ENCODE peak calls at places on chromosomes 3 and 15, in six cellular contexts. W, A, M, D, E and B are unnamed samples.

GRCh38 chr3:127721536-127721935 is 48.8 kb downstream of the ABTB1 start:
- DNase-seq in W (no peak), M (no peak), E (no peak), D (no peak), A (no peak), B (no peak)

GRCh38 chr3:120622870-120623718 is 27.0 kb downstream of the NDUFB4 start:
- DNase-seq in M (peak), W (peak), D (peak), A (peak), E (no peak), B (peak)

GRCh38 chr3:15528881-15529537 is 7.5 kb upstream of the COLQ start:
- DNase-seq in W (no peak), E (no peak), D (no peak), A (no peak), M (no peak), B (peak)

GRCh38 chr3:184737641-184738518 is 26.0 kb upstream of the MAGEF1 start:
- DNase-seq in W (peak), A (peak), E (peak), D (peak), M (no peak), B (peak)

GRCh38 chr3:10400050-10400748 is 79.3 kb upstream of the SEC13 start:
- DNase-seq in E (no peak), D (peak), A (no peak), W (no peak), M (no peak), B (peak)

GRCh38 chr3:99686955-99687612 is 48.7 kb downstream of the COL8A1 start:
- DNase-seq in A (peak), E (peak), W (no peak), D (peak), M (peak), B (peak)

GRCh38 chr3:168049366-168049974 is 46.3 kb downstream of the GOLIM4 start:
- DNase-seq in M (no peak), A (peak), E (no peak), W (peak), D (peak), B (peak)

GRCh38 chr3:37753428-37753827 is 108.3 kb upstream of the CTDSPL start:
- DNase-seq in W (no peak), D (no peak), M (no peak), A (peak), E (no peak), B (peak)

GRCh38 chr15:63018639-63019038 is 23.9 kb upstream of the TPM1 start:
- DNase-seq in A (peak), E (no peak), M (no peak), W (no peak), D (peak), B (peak)

GRCh38 chr15:101684384-101684783 is 32.2 kb upstream of the TM2D3 start:
- DNase-seq in A (peak), M (no peak), E (no peak), W (peak), D (peak), B (peak)

GRCh38 chr3:36811768-36812167 is 47.4 kb upstream of the DCLK3 start:
- DNase-seq in A (no peak), E (no peak), M (no peak), D (no peak), W (no peak), B (no peak)

GRCh38 chr15:68114356-68114755 is 60.2 kb downstream of the PIAS1 start:
- DNase-seq in D (peak), M (no peak), W (peak), A (no peak), E (no peak), B (peak)

GRCh38 chr3:169865176-169865800 is 4.4 kb downstream of the LRRC31 start:
- DNase-seq in E (no peak), W (no peak), A (no peak), M (peak), D (no peak), B (no peak)

GRCh38 chr3:48423241-48423882 is 6.5 kb downstream of the PLXNB1 start:
- DNase-seq in A (no peak), M (no peak), E (no peak), D (no peak), W (no peak), B (no peak)

GRCh38 chr3:126937533-126938432 is 45.1 kb upstream of the PLXNA1 start:
- DNase-seq in E (no peak), W (no peak), A (no peak), D (peak), M (no peak), B (no peak)

GRCh38 chr15:34472947-34473346 is 35.3 kb upstream of the GOLGA8A start:
- DNase-seq in W (no peak), D (no peak), A (no peak), E (no peak), M (no peak), B (no peak)

GRCh38 chr3:66800941-66801545 is 197.1 kb upstream of the KBTBD8 start:
- DNase-seq in E (no peak), D (peak), M (no peak), W (peak), A (peak), B (peak)

GRCh38 chr3:36591959-36592358 is 172.4 kb downstream of the DCLK3 start:
- DNase-seq in E (no peak), A (peak), D (peak), W (no peak), M (no peak), B (peak)

GRCh38 chr3:169940486-169941181 is 26.0 kb upstream of the SEC62 start:
- DNase-seq in M (no peak), W (no peak), D (no peak), E (peak), A (no peak), B (no peak)

GRCh38 chr3:73520931-73521461 is 103.7 kb downstream of the PDZRN3 start:
- DNase-seq in W (no peak), D (peak), E (no peak), A (no peak), M (peak), B (no peak)

GRCh38 chr3:97138914-97139541 is 324.6 kb downstream of the EPHA6 start:
- DNase-seq in E (no peak), W (no peak), A (peak), D (no peak), M (no peak), B (no peak)

GRCh38 chr3:21705769-21706168 is 45.2 kb downstream of the ZNF385D start:
- DNase-seq in D (peak), A (peak), M (no peak), W (peak), E (no peak), B (peak)

GRCh38 chr3:101858464-101858863 is 9.2 kb downstream of the NFKBIZ start:
- DNase-seq in M (no peak), A (no peak), W (no peak), D (no peak), E (no peak), B (no peak)

GRCh38 chr3:99551520-99551919 is 86.9 kb upstream of the COL8A1 start:
- DNase-seq in W (no peak), M (no peak), A (no peak), D (no peak), E (no peak), B (no peak)

GRCh38 chr3:61618871-61619270 is 57.5 kb downstream of the PTPRG start:
- DNase-seq in A (no peak), M (no peak), E (no peak), D (no peak), W (no peak), B (no peak)

GRCh38 chr15:62253294-62253693 is 88.2 kb upstream of the C2CD4B start:
- DNase-seq in W (no peak), D (no peak), M (no peak), E (no peak), A (no peak), B (no peak)

GRCh38 chr15:94322141-94322540 is 90.8 kb downstream of the MCTP2 start:
- DNase-seq in W (no peak), A (no peak), M (no peak), E (no peak), D (peak), B (peak)

GRCh38 chr3:183387797-183388196 is 40.6 kb downstream of the MCF2L2 start:
- DNase-seq in E (no peak), W (no peak), D (no peak), A (no peak), M (no peak), B (no peak)

GRCh38 chr3:183388213-183388612 is 40.2 kb downstream of the MCF2L2 start:
- DNase-seq in E (no peak), W (no peak), M (no peak), D (no peak), A (no peak), B (no peak)

GRCh38 chr3:183385698-183386590 is 42.5 kb downstream of the MCF2L2 start:
- DNase-seq in A (peak), D (peak), W (peak), M (peak), E (peak), B (peak)

GRCh38 chr3:183390844-183391243 is 37.6 kb downstream of the MCF2L2 start:
- DNase-seq in D (no peak), E (no peak), A (no peak), W (no peak), M (no peak), B (no peak)

GRCh38 chr3:183386651-183387050 is 41.8 kb downstream of the MCF2L2 start:
- DNase-seq in E (no peak), W (no peak), D (no peak), M (no peak), A (no peak), B (no peak)
- TF ChIP-seq CTCF in E (no peak), W (no peak), D (no peak), M (no peak), A (no peak), B (no peak)

GRCh38 chr3:123847209-123847608 is 36.9 kb downstream of the MYLK start:
- DNase-seq in W (no peak), E (no peak), D (no peak), M (no peak), A (no peak), B (no peak)
- H3K4me3 ChIP-seq in W (no peak), E (no peak), D (no peak), M (no peak), A (no peak), B (no peak)

GRCh38 chr15:93052090-93052892 is 36.7 kb downstream of the RGMA start:
- DNase-seq in D (no peak), E (no peak), W (no peak), M (no peak), A (no peak), B (no peak)
- TF ChIP-seq CTCF in D (no peak), E (no peak), W (no peak), M (no peak), A (peak), B (peak)

GRCh38 chr3:59817511-59817910 is 767.7 kb upstream of the CFAP20DC start:
- DNase-seq in W (no peak), A (no peak), D (no peak), E (no peak), M (no peak), B (peak)

GRCh38 chr3:59816312-59816711 is 766.5 kb upstream of the CFAP20DC start:
- DNase-seq in M (no peak), W (no peak), A (peak), E (no peak), D (no peak), B (no peak)

GRCh38 chr3:59821274-59821673 is 771.4 kb upstream of the CFAP20DC start:
- DNase-seq in M (no peak), D (no peak), E (no peak), A (no peak), W (no peak), B (peak)

GRCh38 chr3:59820352-59820934 is 770.6 kb upstream of the CFAP20DC start:
- DNase-seq in A (peak), W (peak), D (peak), E (no peak), M (no peak), B (peak)

DNA sequence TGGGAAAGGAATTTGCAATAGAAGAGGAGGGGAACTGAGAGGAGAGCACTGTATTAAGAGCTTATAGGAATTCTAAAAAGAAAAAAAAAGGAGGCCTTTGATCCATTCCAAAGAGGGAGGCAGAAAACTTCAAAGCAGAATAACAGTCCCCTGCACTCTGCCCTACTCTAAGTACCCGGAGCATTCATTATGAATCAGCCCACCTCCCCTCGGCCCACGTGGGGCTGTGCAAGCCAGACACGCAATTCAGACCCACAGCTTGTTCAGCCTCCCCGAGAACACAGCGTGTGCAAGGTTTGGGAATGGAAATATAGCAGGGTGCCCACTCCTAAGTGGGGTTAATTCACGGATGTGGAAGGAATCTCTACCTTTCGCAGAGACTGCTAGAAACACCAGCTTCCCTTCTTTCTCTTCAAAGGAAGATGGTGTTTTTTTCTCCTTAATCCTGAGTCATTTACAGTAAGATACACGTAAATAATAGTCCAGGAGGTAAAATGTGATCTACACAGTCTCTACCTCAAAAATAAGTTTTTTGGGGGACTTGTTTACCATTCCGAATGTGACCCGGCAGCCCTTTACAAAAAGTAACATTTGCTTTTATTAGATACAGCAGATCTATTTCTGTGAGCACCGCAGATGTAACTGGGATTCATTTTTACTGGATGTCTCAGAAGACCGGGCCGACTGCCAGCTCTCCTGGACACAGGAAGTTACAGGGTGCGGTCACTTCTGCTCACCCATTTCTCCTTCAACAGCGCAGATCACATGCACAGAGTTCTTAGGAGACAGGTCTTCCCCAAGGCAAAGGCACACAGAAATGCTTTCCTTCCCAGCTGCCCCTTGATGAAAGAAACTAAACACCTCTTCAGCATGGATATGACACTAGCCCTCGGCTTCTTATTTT is 768.5 kb upstream of the CFAP20DC start:
- DNase-seq in E (peak), A (peak), D (peak), W (peak), M (peak), B (peak)
- H3K4me3 ChIP-seq in E (no peak), A (peak), D (no peak), W (peak), M (no peak), B (peak)

DNA sequence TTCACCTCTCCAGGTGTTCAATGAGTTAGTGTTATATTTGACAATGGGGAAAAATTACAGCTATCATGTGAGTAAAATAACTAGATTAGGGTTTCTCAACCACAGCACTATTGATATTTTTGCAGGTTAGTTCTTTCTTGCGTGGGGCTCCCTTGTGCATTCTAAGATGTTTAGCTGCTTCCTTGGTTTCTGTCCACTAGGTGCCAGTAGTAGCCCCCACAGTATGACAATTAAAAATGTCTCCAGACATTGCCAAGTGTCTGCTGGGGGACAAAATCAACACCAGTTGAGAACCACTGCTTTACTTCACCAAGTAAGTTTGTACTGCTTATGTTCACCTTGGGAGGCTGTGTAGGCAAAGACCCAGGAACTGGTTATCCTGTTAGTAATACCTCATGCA is 618.7 kb downstream of the EDEM1 start:
- DNase-seq in M (no peak), D (no peak), W (no peak), E (no peak), A (no peak), B (no peak)
- TF ChIP-seq CTCF in M (no peak), D (no peak), W (peak), E (no peak), A (no peak), B (no peak)

DNA sequence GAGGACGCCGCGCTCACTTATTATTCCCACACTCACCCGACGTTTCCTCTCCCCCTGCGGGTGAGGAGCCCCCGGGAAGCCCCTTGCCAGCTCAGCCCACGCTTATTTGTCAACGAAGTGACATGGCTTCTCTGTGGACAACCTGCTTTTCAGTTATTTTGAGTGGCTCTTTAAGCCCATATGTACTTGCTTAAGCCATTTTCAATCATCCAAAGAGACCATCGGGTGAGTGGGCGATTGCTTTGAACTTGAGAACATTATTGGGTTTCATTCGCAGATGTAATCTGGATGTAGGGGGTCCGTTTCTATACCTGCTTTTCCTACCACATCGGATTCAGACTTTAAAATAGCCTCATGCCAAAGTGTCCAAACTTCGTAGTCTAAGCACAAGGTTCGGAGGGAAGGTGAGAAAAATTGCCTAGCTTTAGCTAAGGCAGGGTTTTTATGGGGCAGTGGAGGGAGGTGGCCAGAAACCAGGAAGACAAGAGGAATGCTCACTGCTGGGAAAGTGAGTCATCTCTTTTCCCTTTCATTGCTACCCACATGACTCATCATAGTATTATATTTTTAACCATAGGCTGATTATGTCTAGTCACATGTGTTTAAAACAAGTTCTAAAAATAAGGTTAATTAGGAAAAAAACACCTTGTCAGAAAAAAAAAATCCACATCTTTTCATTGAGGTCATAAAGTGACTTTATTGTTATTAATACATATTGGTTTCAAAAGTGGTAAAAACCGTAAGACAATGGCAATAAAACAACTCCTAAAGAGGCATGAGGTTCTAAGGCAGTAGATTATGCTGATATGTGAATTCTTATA is 773.1 kb upstream of the NR2F2 start:
- DNase-seq in E (no peak), A (peak), M (no peak), W (peak), D (peak), B (peak)
- H3K4me3 ChIP-seq in E (no peak), A (no peak), M (no peak), W (no peak), D (no peak), B (no peak)

DNA sequence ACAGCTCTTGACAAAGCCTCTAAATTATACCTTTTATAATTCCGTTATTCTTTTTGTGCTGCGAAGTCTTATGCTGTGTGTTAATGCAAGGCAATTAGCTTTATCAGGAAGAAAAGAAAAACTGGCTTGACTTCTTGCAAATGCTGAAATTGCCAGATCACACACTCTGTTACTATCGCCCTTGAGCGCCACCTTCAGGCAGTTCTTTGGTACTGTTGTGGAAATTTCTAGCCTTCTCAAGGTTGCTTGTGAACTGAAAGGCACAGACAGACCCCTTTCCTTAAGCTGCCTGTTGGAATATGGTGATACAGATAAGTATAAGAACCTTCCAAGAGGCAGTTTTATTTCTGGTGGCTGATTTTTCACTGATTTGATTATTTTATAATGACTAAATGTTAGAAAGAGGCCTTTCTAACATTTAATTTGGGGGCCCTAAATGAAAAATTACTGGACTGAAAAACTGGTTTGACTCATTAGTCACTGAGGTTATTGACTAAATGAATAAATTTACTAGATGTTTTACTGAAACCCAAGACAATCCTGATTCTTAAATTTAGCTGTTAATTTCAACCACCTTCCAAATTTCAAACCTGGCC is 126.2 kb upstream of the RASGRP1 start:
- DNase-seq in A (peak), E (peak), M (peak), W (peak), D (peak), B (peak)
- TF ChIP-seq CTCF in A (peak), E (peak), M (peak), W (peak), D (peak), B (peak)

DNA sequence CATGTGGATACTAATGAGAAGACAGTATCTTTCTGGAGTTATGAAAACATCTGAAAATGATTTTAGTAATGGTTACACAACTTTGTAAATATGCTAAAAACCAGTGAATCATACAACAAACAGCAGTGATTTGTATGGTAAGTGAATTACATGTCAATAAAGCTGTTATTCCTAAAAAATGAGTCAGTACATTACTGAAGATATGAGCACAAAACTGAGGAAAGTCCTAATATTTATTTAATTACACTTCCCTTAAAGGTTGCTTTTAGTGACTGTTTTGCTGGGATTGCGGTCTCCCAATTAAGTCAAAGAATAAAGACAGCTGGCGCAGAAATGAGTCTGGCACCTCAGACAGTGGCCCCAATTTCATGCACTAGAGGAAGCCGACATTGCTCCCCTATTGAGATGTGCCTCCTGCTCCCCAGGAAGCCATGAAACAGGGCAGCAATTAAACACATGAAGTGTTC is 50.9 kb upstream of the FSIP1 start:
- DNase-seq in M (no peak), D (peak), E (no peak), W (peak), A (peak), B (peak)
- H3K4me3 ChIP-seq in M (no peak), D (no peak), E (no peak), W (peak), A (no peak), B (no peak)